ENCODE peak calls at places on chromosomes 13 and 19, in four cellular contexts. Z, F, H and T are unnamed samples.

GRCh38 chr19:3346677-3347353 is 19.6 kb upstream of the NFIC start:
- DNase-seq in F (no peak), H (no peak), Z (no peak), T (no peak)

GRCh38 chr19:7328647-7329046 is 20.1 kb upstream of the ARHGEF18 start:
- DNase-seq in F (no peak), H (no peak), Z (no peak), T (no peak)

GRCh38 chr13:30690282-30691188 is 44.8 kb upstream of the ALOX5AP start:
- DNase-seq in Z (no peak), H (no peak), F (no peak), T (no peak)

GRCh38 chr13:88565566-88565965 is 894.4 kb downstream of the SLITRK5 start:
- DNase-seq in H (no peak), F (no peak), Z (no peak), T (no peak)

GRCh38 chr13:38543561-38543960 is 143.3 kb upstream of the FREM2 start:
- DNase-seq in F (no peak), H (no peak), Z (no peak), T (no peak)

GRCh38 chr13:62250501-62251175 is 835.0 kb upstream of the PCDH20 start:
- DNase-seq in Z (no peak), H (no peak), F (no peak), T (no peak)

GRCh38 chr19:6402834-6403608 is 10.1 kb upstream of the GTF2F1 start:
- DNase-seq in F (no peak), H (no peak), Z (no peak), T (no peak)

GRCh38 chr13:79709526-79709925 is 228.6 kb downstream of the NDFIP2 start:
- DNase-seq in H (no peak), F (no peak), Z (no peak), T (no peak)

GRCh38 chr13:43269037-43269476 is 245.7 kb downstream of the DNAJC15 start:
- DNase-seq in F (peak), H (no peak), Z (no peak), T (no peak)

GRCh38 chr13:109871018-109871370 is 84.6 kb upstream of the IRS2 start:
- DNase-seq in Z (no peak), H (no peak), F (no peak), T (no peak)

GRCh38 chr19:54137913-54138776 is 583 bp downstream of the CNOT3 start:
- DNase-seq in H (no peak), Z (no peak), F (no peak), T (no peak)

GRCh38 chr19:310141-310651 is 19.0 kb upstream of the PLPP2 start:
- DNase-seq in Z (no peak), H (no peak), F (no peak), T (no peak)

GRCh38 chr19:33894787-33895186 is 98.1 kb downstream of the KCTD15 start:
- DNase-seq in F (no peak), Z (no peak), H (no peak), T (no peak)

GRCh38 chr19:54959840-54960239 is 6.3 kb upstream of the NLRP2 start:
- DNase-seq in Z (no peak), F (no peak), H (no peak), T (no peak)

GRCh38 chr13:44103721-44104490 is 224.2 kb downstream of the LACC1 start:
- DNase-seq in H (no peak), Z (no peak), F (no peak), T (no peak)